ENCODE peak calls at places on chromosomes 6 and 20, in eight cellular contexts. One of them, this sample, is unnamed.

GRCh38 chr20:11484479-11484878 is 433.2 kb upstream of the BTBD3 start:
- DNase-seq in GM13976: no peak
- DNase-seq in fibroblast of pulmonary artery: no peak
- DNase-seq in B cell: no peak
- DNase-seq in OCI-LY7: no peak
- DNase-seq in RWPE2: no peak
- DNase-seq in Caco-2: no peak
- DNase-seq in GM06990: no peak
- DNase-seq in this sample: no peak

GRCh38 chr6:37761872-37762271 is 57.7 kb upstream of the ZFAND3 start:
- DNase-seq in GM13976: no peak
- DNase-seq in fibroblast of pulmonary artery: no peak
- DNase-seq in B cell: no peak
- DNase-seq in OCI-LY7: no peak
- DNase-seq in RWPE2: no peak
- DNase-seq in Caco-2: peak; percentile 59
- DNase-seq in GM06990: no peak
- DNase-seq in this sample: no peak

GRCh38 chr6:122947355-122947754 is 48.7 kb upstream of the CLVS2 start:
- DNase-seq in GM13976: peak; percentile 5
- DNase-seq in fibroblast of pulmonary artery: peak; percentile 35
- DNase-seq in B cell: no peak
- DNase-seq in OCI-LY7: no peak
- DNase-seq in RWPE2: no peak
- DNase-seq in Caco-2: no peak
- DNase-seq in GM06990: no peak
- DNase-seq in this sample: peak; percentile 1

GRCh38 chr6:13256614-13257013 is 71.7 kb downstream of the TBC1D7 start:
- DNase-seq in GM13976: no peak
- DNase-seq in fibroblast of pulmonary artery: no peak
- DNase-seq in B cell: no peak
- DNase-seq in OCI-LY7: no peak
- DNase-seq in RWPE2: no peak
- DNase-seq in Caco-2: no peak
- DNase-seq in GM06990: no peak
- DNase-seq in this sample: no peak

GRCh38 chr6:31083742-31084354 is 28.5 kb downstream of the C6orf15 start:
- DNase-seq in GM13976: peak; percentile 41
- DNase-seq in fibroblast of pulmonary artery: peak; percentile 72
- DNase-seq in B cell: no peak
- DNase-seq in OCI-LY7: peak; percentile 58
- DNase-seq in RWPE2: no peak
- DNase-seq in Caco-2: no peak
- DNase-seq in GM06990: no peak
- DNase-seq in this sample: peak; percentile 60

GRCh38 chr20:53243152-53243551 is 271.0 kb downstream of the TSHZ2 start:
- DNase-seq in GM13976: no peak
- DNase-seq in fibroblast of pulmonary artery: no peak
- DNase-seq in B cell: no peak
- DNase-seq in OCI-LY7: no peak
- DNase-seq in RWPE2: no peak
- DNase-seq in Caco-2: no peak
- DNase-seq in GM06990: no peak
- DNase-seq in this sample: no peak

GRCh38 chr6:6801002-6801329 is 212.4 kb downstream of the LY86 start:
- DNase-seq in GM13976: no peak
- DNase-seq in fibroblast of pulmonary artery: no peak
- DNase-seq in B cell: no peak
- DNase-seq in OCI-LY7: no peak
- DNase-seq in RWPE2: no peak
- DNase-seq in Caco-2: no peak
- DNase-seq in GM06990: no peak
- DNase-seq in this sample: no peak

GRCh38 chr6:44304282-44305199 is 8.6 kb downstream of the AARS2 start:
- DNase-seq in GM13976: peak; percentile 82
- DNase-seq in fibroblast of pulmonary artery: peak; percentile 52
- DNase-seq in B cell: peak; percentile 75
- DNase-seq in OCI-LY7: peak; percentile 50
- DNase-seq in RWPE2: no peak
- DNase-seq in Caco-2: no peak
- DNase-seq in GM06990: no peak
- DNase-seq in this sample: peak; percentile 54

GRCh38 chr6:100023798-100024197 is 29.8 kb upstream of the MCHR2 start:
- DNase-seq in GM13976: no peak
- DNase-seq in fibroblast of pulmonary artery: no peak
- DNase-seq in B cell: no peak
- DNase-seq in OCI-LY7: no peak
- DNase-seq in RWPE2: no peak
- DNase-seq in Caco-2: no peak
- DNase-seq in GM06990: no peak
- DNase-seq in this sample: no peak

GRCh38 chr6:99353126-99353525 is 3.7 kb upstream of the FAXC start:
- DNase-seq in GM13976: no peak
- DNase-seq in fibroblast of pulmonary artery: peak; percentile 26
- DNase-seq in B cell: no peak
- DNase-seq in OCI-LY7: no peak
- DNase-seq in RWPE2: no peak
- DNase-seq in Caco-2: no peak
- DNase-seq in GM06990: no peak
- DNase-seq in this sample: no peak

GRCh38 chr20:21529863-21530262 is 16.0 kb upstream of the NKX2-2 start:
- DNase-seq in GM13976: peak; percentile 36
- DNase-seq in fibroblast of pulmonary artery: no peak
- DNase-seq in B cell: no peak
- DNase-seq in OCI-LY7: peak; percentile 48
- DNase-seq in RWPE2: no peak
- DNase-seq in Caco-2: no peak
- DNase-seq in GM06990: no peak
- DNase-seq in this sample: no peak

GRCh38 chr20:48791014-48791413 is 36.8 kb downstream of the PREX1 start:
- DNase-seq in GM13976: no peak
- DNase-seq in fibroblast of pulmonary artery: no peak
- DNase-seq in B cell: no peak
- DNase-seq in OCI-LY7: peak; percentile 28
- DNase-seq in RWPE2: no peak
- DNase-seq in Caco-2: no peak
- DNase-seq in GM06990: no peak
- DNase-seq in this sample: no peak

GRCh38 chr6:149864578-149865535 is 698 bp upstream of the LRP11 start:
- DNase-seq in GM13976: peak; percentile 72
- DNase-seq in fibroblast of pulmonary artery: peak; percentile 81
- DNase-seq in B cell: peak; percentile 65
- DNase-seq in OCI-LY7: peak; percentile 81
- DNase-seq in RWPE2: no peak
- DNase-seq in Caco-2: no peak
- DNase-seq in GM06990: no peak
- DNase-seq in this sample: peak; percentile 51

GRCh38 chr6:128597956-128598355 is 77.6 kb upstream of the PTPRK start:
- DNase-seq in GM13976: no peak
- DNase-seq in fibroblast of pulmonary artery: no peak
- DNase-seq in B cell: no peak
- DNase-seq in OCI-LY7: no peak
- DNase-seq in RWPE2: no peak
- DNase-seq in Caco-2: no peak
- DNase-seq in GM06990: no peak
- DNase-seq in this sample: no peak

GRCh38 chr6:63805808-63806572 is 170.4 kb downstream of the PHF3 start:
- DNase-seq in GM13976: no peak
- DNase-seq in fibroblast of pulmonary artery: peak; percentile 89
- DNase-seq in B cell: no peak
- DNase-seq in OCI-LY7: no peak
- DNase-seq in RWPE2: no peak
- DNase-seq in Caco-2: no peak
- DNase-seq in GM06990: no peak
- DNase-seq in this sample: no peak

GRCh38 chr6:133945158-133945557 is 7.9 kb upstream of the TBPL1 start:
- DNase-seq in GM13976: no peak
- DNase-seq in fibroblast of pulmonary artery: peak; percentile 21
- DNase-seq in B cell: no peak
- DNase-seq in OCI-LY7: no peak
- DNase-seq in RWPE2: no peak
- DNase-seq in Caco-2: no peak
- DNase-seq in GM06990: no peak
- DNase-seq in this sample: no peak

GRCh38 chr20:64057628-64058498 is 5.1 kb upstream of the TCEA2 start:
- DNase-seq in GM13976: peak; percentile 92
- DNase-seq in fibroblast of pulmonary artery: peak; percentile 70
- DNase-seq in B cell: peak; percentile 94
- DNase-seq in OCI-LY7: peak; percentile 75
- DNase-seq in RWPE2: peak; percentile 97
- DNase-seq in Caco-2: peak; percentile 94
- DNase-seq in GM06990: peak; percentile 77
- DNase-seq in this sample: peak; percentile 91

GRCh38 chr6:30041221-30041620 is 19.8 kb upstream of the POLR1H start:
- DNase-seq in GM13976: no peak
- DNase-seq in fibroblast of pulmonary artery: no peak
- DNase-seq in B cell: no peak
- DNase-seq in OCI-LY7: no peak
- DNase-seq in RWPE2: no peak
- DNase-seq in Caco-2: no peak
- DNase-seq in GM06990: no peak
- DNase-seq in this sample: no peak

DNA sequence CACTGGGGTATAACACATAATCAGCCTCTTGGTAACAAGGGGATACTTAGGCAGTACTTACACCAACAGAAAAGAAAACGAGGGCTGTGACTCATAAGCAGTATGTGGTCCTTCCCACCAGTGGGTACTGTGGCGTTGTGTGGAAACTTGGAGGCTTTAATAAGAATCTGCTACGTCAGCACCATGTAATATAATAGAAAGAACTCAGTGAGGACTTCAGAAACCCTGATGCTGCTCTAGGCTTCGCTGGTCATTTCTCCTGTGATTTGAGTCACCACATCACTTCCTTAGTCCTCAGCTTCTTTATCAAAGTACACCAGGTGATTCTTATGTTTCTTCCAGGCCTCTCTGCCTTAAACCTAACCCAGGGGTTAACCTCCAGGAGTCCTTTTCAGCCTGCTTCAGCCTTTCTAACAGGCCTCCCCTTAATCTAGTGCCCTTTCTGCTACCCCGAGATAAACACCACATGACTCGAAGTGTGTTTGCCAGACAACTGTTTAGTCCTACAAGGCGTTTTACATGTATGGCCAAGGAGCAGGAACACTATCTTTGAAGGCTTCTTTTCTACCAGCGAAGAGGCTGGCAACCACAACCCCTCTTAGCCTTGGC is 68.5 kb downstream of the FYN start:
- DNase-seq in GM13976: peak; percentile 34
- DNase-seq in fibroblast of pulmonary artery: peak; percentile 82
- DNase-seq in B cell: no peak
- DNase-seq in OCI-LY7: no peak
- DNase-seq in RWPE2: no peak
- DNase-seq in Caco-2: no peak
- DNase-seq in GM06990: peak; percentile 66
- DNase-seq in this sample: peak; percentile 94
- TF ChIP-seq CTCF in GM13976: peak; percentile 14
- TF ChIP-seq CTCF in fibroblast of pulmonary artery: peak; percentile 19
- TF ChIP-seq CTCF in B cell: no peak
- TF ChIP-seq CTCF in OCI-LY7: no peak
- TF ChIP-seq CTCF in RWPE2: no peak
- TF ChIP-seq CTCF in Caco-2: no peak
- TF ChIP-seq CTCF in GM06990: peak; percentile 19
- TF ChIP-seq CTCF in this sample: no peak

DNA sequence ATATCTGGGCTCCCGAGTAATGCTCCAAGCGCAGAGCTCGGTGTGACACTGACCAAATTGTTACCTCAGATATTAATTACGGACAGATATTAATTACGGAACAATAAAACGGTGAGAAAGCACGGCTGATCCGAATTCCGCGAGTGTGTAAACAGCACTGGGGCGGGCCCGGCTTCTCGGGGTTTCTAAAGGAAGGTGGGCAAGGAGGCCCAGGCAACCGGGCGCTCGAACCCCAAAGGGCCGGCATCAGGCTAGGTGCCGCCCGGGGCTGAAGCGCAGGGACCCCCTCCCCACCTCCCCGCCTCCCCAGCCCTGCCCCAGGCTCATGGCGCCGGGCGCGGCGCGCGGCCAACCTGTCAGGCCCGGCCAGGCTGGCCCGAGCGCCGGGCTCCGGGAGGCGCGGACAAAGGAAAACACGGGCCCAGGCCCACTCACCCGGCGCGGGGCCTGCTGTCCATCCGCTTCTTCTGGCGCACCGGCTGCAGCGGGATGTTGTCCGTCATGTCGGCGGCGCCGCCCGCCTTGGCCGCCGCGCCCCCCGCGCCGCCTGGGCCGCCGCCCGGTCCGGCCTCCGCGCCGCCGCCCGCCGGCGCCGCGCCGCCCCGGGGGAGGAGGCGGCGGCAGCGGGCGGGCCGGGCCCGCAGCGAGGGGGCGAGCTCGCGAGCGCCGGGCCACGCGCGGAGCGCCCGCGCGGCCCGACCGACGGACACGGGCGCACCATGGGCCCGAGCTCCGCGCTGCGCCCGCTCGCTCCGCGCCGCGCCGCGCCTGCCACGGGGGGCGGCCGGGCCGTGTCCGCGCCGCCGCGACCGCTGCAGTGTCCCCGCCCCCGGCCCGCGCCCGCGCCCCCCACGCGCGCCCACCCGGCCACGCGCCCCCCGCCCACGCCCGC is at the start of gene ATP9A:
- DNase-seq in GM13976: no peak
- DNase-seq in fibroblast of pulmonary artery: peak; percentile 31
- DNase-seq in B cell: peak; percentile 45
- DNase-seq in OCI-LY7: no peak
- DNase-seq in RWPE2: no peak
- DNase-seq in Caco-2: no peak
- DNase-seq in GM06990: no peak
- DNase-seq in this sample: peak; percentile 8
- TF ChIP-seq CTCF in GM13976: no peak
- TF ChIP-seq CTCF in fibroblast of pulmonary artery: no peak
- TF ChIP-seq CTCF in B cell: no peak
- TF ChIP-seq CTCF in OCI-LY7: no peak
- TF ChIP-seq CTCF in RWPE2: peak; percentile 41
- TF ChIP-seq CTCF in Caco-2: peak; percentile 54
- TF ChIP-seq CTCF in GM06990: no peak
- TF ChIP-seq CTCF in this sample: no peak

GRCh38 chr6:77264970-77265369 is 198.3 kb downstream of the HTR1B start:
- DNase-seq in GM13976: no peak
- DNase-seq in fibroblast of pulmonary artery: no peak
- DNase-seq in B cell: no peak
- DNase-seq in OCI-LY7: no peak
- DNase-seq in RWPE2: no peak
- DNase-seq in Caco-2: no peak
- DNase-seq in GM06990: no peak
- DNase-seq in this sample: no peak
- TF ChIP-seq CTCF in GM13976: no peak
- TF ChIP-seq CTCF in fibroblast of pulmonary artery: no peak
- TF ChIP-seq CTCF in B cell: no peak
- TF ChIP-seq CTCF in OCI-LY7: peak; percentile 40
- TF ChIP-seq CTCF in RWPE2: no peak
- TF ChIP-seq CTCF in Caco-2: no peak
- TF ChIP-seq CTCF in GM06990: no peak
- TF ChIP-seq CTCF in this sample: no peak

DNA sequence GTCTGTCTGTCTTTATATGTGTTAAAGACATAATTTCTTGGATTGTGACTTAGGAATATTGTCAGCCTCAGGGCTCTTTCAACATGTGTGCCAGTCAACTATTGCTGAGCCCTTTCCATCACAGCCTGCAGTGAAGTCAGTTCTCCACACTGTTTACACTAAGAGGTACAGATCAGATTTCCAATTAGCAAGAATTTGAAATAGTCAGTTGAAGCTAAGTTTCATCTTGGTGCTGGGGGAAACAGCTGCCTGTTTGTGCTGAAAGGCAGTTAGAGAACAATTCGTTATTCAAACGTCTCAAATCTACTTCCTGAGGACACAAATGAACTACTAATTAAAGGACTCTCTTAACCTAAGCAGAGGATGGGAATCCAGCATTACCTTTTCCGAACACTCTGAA is 25.9 kb downstream of the ADGRF1 start:
- DNase-seq in GM13976: no peak
- DNase-seq in fibroblast of pulmonary artery: no peak
- DNase-seq in B cell: no peak
- DNase-seq in OCI-LY7: no peak
- DNase-seq in RWPE2: no peak
- DNase-seq in Caco-2: no peak
- DNase-seq in GM06990: no peak
- DNase-seq in this sample: no peak
- TF ChIP-seq CTCF in GM13976: no peak
- TF ChIP-seq CTCF in fibroblast of pulmonary artery: no peak
- TF ChIP-seq CTCF in B cell: no peak
- TF ChIP-seq CTCF in OCI-LY7: no peak
- TF ChIP-seq CTCF in RWPE2: no peak
- TF ChIP-seq CTCF in Caco-2: no peak
- TF ChIP-seq CTCF in GM06990: no peak
- TF ChIP-seq CTCF in this sample: no peak

This sample was measured in activated CD8-positive, alpha-beta T cell treated with anti-CD3 and anti-CD28 coated beads for 36 hours.